ENCODE peak calls at places on chromosomes 4 and X, in nine cellular contexts. H is ELF-1, F is endothelial cell of umbilical vein, G is AG10803, D is RCC 7860, N is HS-5, T is EL, L is NCI-H345, A is cortex of kidney. R is an unnamed sample.

GRCh38 chr4:185305979-185306442 is 89.7 kb downstream of the LRP2BP start:
- DNase-seq in H (peak; percentile 26), F (peak; percentile 27), G (peak; percentile 95), D (peak; percentile 84), N (peak; percentile 92), T (peak; percentile 95), L (peak; percentile 63), A (no peak), R (peak; percentile 15)

GRCh38 chrX:21638311-21638710 is 19.8 kb downstream of the KLHL34 start:
- DNase-seq in H (no peak), F (no peak), G (peak; percentile 61), D (no peak), N (peak; percentile 52), T (peak; percentile 46), L (no peak), A (no peak), R (no peak)

GRCh38 chrX:7552758-7553157 is 290.2 kb upstream of the VCX start:
- DNase-seq in H (no peak), F (no peak), G (no peak), D (no peak), N (no peak), T (peak; percentile 1), L (no peak), A (no peak), R (no peak)

GRCh38 chr4:76278583-76278982 is 27.1 kb downstream of the FAM47E start:
- DNase-seq in H (no peak), F (no peak), G (no peak), D (no peak), N (no peak), T (no peak), L (no peak), A (no peak), R (no peak)

GRCh38 chr4:78268607-78269006 is 211.5 kb downstream of the FRAS1 start:
- DNase-seq in H (no peak), F (no peak), G (no peak), D (no peak), N (no peak), T (no peak), L (no peak), A (no peak), R (no peak)

GRCh38 chr4:114237997-114238396 is 258.6 kb upstream of the ARSJ start:
- DNase-seq in H (no peak), F (no peak), G (no peak), D (no peak), N (no peak), T (no peak), L (no peak), A (no peak), R (no peak)

GRCh38 chrX:48695925-48696300 is 621 bp upstream of the SUV39H1 start:
- DNase-seq in H (peak; percentile 87), F (no peak), G (no peak), D (no peak), N (no peak), T (no peak), L (peak; percentile 9), A (no peak), R (peak; percentile 32)

GRCh38 chr4:7938513-7939376 is 916 bp downstream of the AFAP1 start:
- DNase-seq in H (peak; percentile 56), F (peak; percentile 57), G (peak; percentile 56), D (no peak), N (no peak), T (peak; percentile 58), L (no peak), A (no peak), R (peak; percentile 33)

GRCh38 chr4:8067945-8068894 is 90.4 kb downstream of the ABLIM2 start:
- DNase-seq in H (no peak), F (no peak), G (no peak), D (no peak), N (no peak), T (no peak), L (no peak), A (no peak), R (no peak)

GRCh38 chr4:65798498-65799127 is 128.3 kb upstream of the EPHA5 start:
- DNase-seq in H (no peak), F (no peak), G (no peak), D (no peak), N (no peak), T (no peak), L (no peak), A (no peak), R (no peak)

GRCh38 chr4:120769227-120769626 is 153.3 kb downstream of the PRDM5 start:
- DNase-seq in H (peak; percentile 16), F (peak; percentile 16), G (peak; percentile 17), D (peak; percentile 7), N (peak; percentile 24), T (peak; percentile 71), L (no peak), A (no peak), R (no peak)

GRCh38 chrX:11791090-11791489 is 33.1 kb downstream of the MSL3 start:
- DNase-seq in H (no peak), F (no peak), G (no peak), D (no peak), N (no peak), T (no peak), L (no peak), A (no peak), R (no peak)

GRCh38 chr4:127922226-127922625 is 41.5 kb downstream of the PLK4 start:
- DNase-seq in H (no peak), F (no peak), G (no peak), D (no peak), N (no peak), T (no peak), L (no peak), A (no peak), R (no peak)

GRCh38 chr4:159206427-159206871 is 103.6 kb downstream of the RAPGEF2 start:
- DNase-seq in H (no peak), F (peak; percentile 73), G (peak; percentile 47), D (no peak), N (no peak), T (peak; percentile 74), L (no peak), A (no peak), R (no peak)

GRCh38 chrX:102067966-102068723 is 57.3 kb upstream of the TCEAL2 start:
- DNase-seq in H (peak; percentile 8), F (peak; percentile 17), G (peak; percentile 29), D (no peak), N (no peak), T (peak; percentile 27), L (no peak), A (no peak), R (peak; percentile 31)

GRCh38 chr4:147136308-147136707 is 190.6 kb upstream of the TTC29 start:
- DNase-seq in H (no peak), F (no peak), G (no peak), D (no peak), N (no peak), T (no peak), L (no peak), A (no peak), R (no peak)

GRCh38 chr4:89894654-89895652 is at the start of gene MMRN1:
- DNase-seq in H (no peak), F (peak; percentile 95), G (no peak), D (no peak), N (no peak), T (no peak), L (no peak), A (no peak), R (no peak)

GRCh38 chrX:153740631-153741222 is 16.1 kb downstream of the ABCD1 start:
- DNase-seq in H (no peak), F (no peak), G (no peak), D (no peak), N (no peak), T (no peak), L (no peak), A (no peak), R (no peak)

GRCh38 chr4:146207410-146207809 is 6.9 kb upstream of the REELD1 start:
- DNase-seq in H (no peak), F (no peak), G (no peak), D (no peak), N (no peak), T (no peak), L (no peak), A (no peak), R (no peak)

GRCh38 chrX:25020391-25021131 is 4.8 kb upstream of the ARX start:
- DNase-seq in H (peak; percentile 86), F (no peak), G (no peak), D (no peak), N (no peak), T (no peak), L (peak; percentile 53), A (no peak), R (no peak)

GRCh38 chr4:48899950-48900349 is 6.6 kb downstream of the OCIAD2 start:
- DNase-seq in H (no peak), F (peak; percentile 25), G (peak; percentile 12), D (no peak), N (no peak), T (no peak), L (no peak), A (no peak), R (peak; percentile 25)

GRCh38 chrX:129996120-129996519 is 13.7 kb downstream of the BCORL1 start:
- DNase-seq in H (no peak), F (no peak), G (peak; percentile 73), D (no peak), N (peak; percentile 29), T (peak; percentile 73), L (no peak), A (no peak), R (no peak)

GRCh38 chrX:134695999-134696398 is 37.7 kb upstream of the PLAC1 start:
- DNase-seq in H (no peak), F (peak; percentile 37), G (peak; percentile 30), D (no peak), N (no peak), T (no peak), L (no peak), A (no peak), R (no peak)

GRCh38 chr4:183249854-183250253 is 70.2 kb downstream of the CLDN22 start:
- DNase-seq in H (no peak), F (peak; percentile 52), G (peak; percentile 53), D (no peak), N (no peak), T (peak; percentile 42), L (peak; percentile 18), A (no peak), R (peak; percentile 25)

GRCh38 chrX:110317079-110317819 is 636 bp downstream of the AMMECR1 start:
- DNase-seq in H (peak; percentile 50), F (peak; percentile 6), G (no peak), D (no peak), N (no peak), T (peak; percentile 28), L (no peak), A (peak; percentile 4), R (peak; percentile 11)

GRCh38 chr4:125664091-125664767 is 349.5 kb downstream of the FAT4 start:
- DNase-seq in H (no peak), F (no peak), G (no peak), D (no peak), N (no peak), T (no peak), L (no peak), A (no peak), R (no peak)

GRCh38 chrX:97074400-97074799 is 190.7 kb downstream of the RPA4 start:
- DNase-seq in H (no peak), F (no peak), G (peak; percentile 57), D (no peak), N (no peak), T (peak; percentile 10), L (no peak), A (no peak), R (no peak)

GRCh38 chr4:71783972-71784371 is at the start of gene GC:
- DNase-seq in H (no peak), F (no peak), G (no peak), D (no peak), N (no peak), T (no peak), L (no peak), A (no peak), R (no peak)

GRCh38 chr4:57199267-57199666 is 89.1 kb upstream of the IGFBP7 start:
- DNase-seq in H (no peak), F (no peak), G (no peak), D (no peak), N (no peak), T (no peak), L (no peak), A (no peak), R (no peak)